ENCODE peak calls at places on chromosomes 5 and 9, in seven cellular contexts. M is OCI-LY7; A is effector memory CD4-positive, alpha-beta T cell; D is psoas muscle; N is PC-9; B is iPS DF 6.9; W is heart right ventricle. Q is an unnamed sample.

GRCh38 chr9:28820741-28821140 is 1247.5 kb upstream of the C9orf72 start:
- DNase-seq in W (no peak), B (peak), N (no peak), A (no peak), M (no peak), D (no peak), Q (no peak)

GRCh38 chr5:168269950-168270349 is 21.5 kb upstream of the WWC1 start:
- DNase-seq in M (no peak), B (no peak), A (no peak), D (no peak), W (no peak), N (peak), Q (no peak)

GRCh38 chr9:113930384-113930783 is 54.3 kb downstream of the ZNF618 start:
- DNase-seq in B (no peak), N (no peak), A (no peak), W (no peak), D (no peak), M (no peak), Q (no peak)

GRCh38 chr5:126998895-126999570 is 31.3 kb downstream of the MARCHF3 start:
- DNase-seq in B (no peak), M (no peak), D (no peak), A (no peak), W (no peak), N (no peak), Q (no peak)

GRCh38 chr5:106269252-106269843 is 1401.4 kb downstream of the EFNA5 start:
- DNase-seq in B (no peak), D (no peak), W (no peak), M (peak), A (no peak), N (no peak), Q (no peak)

GRCh38 chr5:10913846-10914245 is 152.8 kb upstream of the DAP start:
- DNase-seq in N (no peak), W (no peak), A (no peak), B (no peak), M (no peak), D (no peak), Q (peak)

GRCh38 chr5:21398511-21398910 is 1410.5 kb upstream of the CDH18 start:
- DNase-seq in D (no peak), A (no peak), W (no peak), M (no peak), N (no peak), B (no peak), Q (no peak)

GRCh38 chr5:143140492-143141231 is 262.8 kb downstream of the NR3C1 start:
- DNase-seq in B (no peak), A (no peak), N (no peak), D (no peak), W (no peak), M (no peak), Q (no peak)

GRCh38 chr9:72149231-72149975 is at the start of gene GDA:
- DNase-seq in N (peak), W (no peak), M (no peak), D (no peak), A (no peak), B (peak), Q (no peak)

GRCh38 chr5:43010956-43011355 is 29.2 kb downstream of the ANXA2R start:
- DNase-seq in D (no peak), N (no peak), W (no peak), A (no peak), B (no peak), M (no peak), Q (no peak)

GRCh38 chr5:95643152-95643551 is 3.4 kb upstream of the RFESD start:
- DNase-seq in N (no peak), M (no peak), W (no peak), B (no peak), A (no peak), D (no peak), Q (no peak)

GRCh38 chr5:142602720-142603245 is 83.1 kb downstream of the FGF1 start:
- DNase-seq in D (no peak), M (no peak), A (no peak), B (no peak), W (no peak), N (no peak), Q (no peak)

GRCh38 chr9:113979713-113980086 is 98.4 kb downstream of the AMBP start:
- DNase-seq in M (no peak), D (no peak), B (no peak), W (no peak), N (no peak), A (no peak), Q (no peak)

GRCh38 chr5:24232929-24233328 is 411.8 kb downstream of the CDH10 start:
- DNase-seq in M (peak), A (no peak), N (no peak), D (no peak), B (no peak), W (no peak), Q (no peak)

GRCh38 chr9:115989816-115990215 is 163.8 kb upstream of the PAPPA start:
- DNase-seq in D (no peak), B (no peak), M (no peak), W (no peak), N (no peak), A (no peak), Q (no peak)

GRCh38 chr9:113454914-113455761 is 8.4 kb upstream of the RGS3 start:
- DNase-seq in B (no peak), A (no peak), M (peak), W (no peak), D (peak), N (peak), Q (no peak)

GRCh38 chr5:65480306-65480865 is 1.3 kb downstream of the ADAMTS6 start:
- DNase-seq in D (peak), A (no peak), M (peak), N (peak), W (peak), B (no peak), Q (no peak)

GRCh38 chr9:95344735-95345134 is 27.2 kb upstream of the FANCC start:
- DNase-seq in W (no peak), A (no peak), M (no peak), N (no peak), D (no peak), B (no peak), Q (no peak)

GRCh38 chr9:114652776-114653555 is 4.6 kb downstream of the TEX53 start:
- DNase-seq in D (no peak), N (no peak), M (no peak), B (no peak), W (no peak), A (no peak), Q (no peak)

GRCh38 chr5:15234366-15234765 is 265.6 kb upstream of the FBXL7 start:
- DNase-seq in D (no peak), A (no peak), M (no peak), W (no peak), N (no peak), B (peak), Q (no peak)

GRCh38 chr5:77645995-77646639 is 7.6 kb upstream of the OTP start:
- DNase-seq in N (no peak), W (no peak), A (no peak), B (no peak), M (no peak), D (no peak), Q (no peak)

GRCh38 chr5:132778129-132778528 is 1.1 kb upstream of the SEPTIN8 start:
- DNase-seq in N (no peak), D (no peak), A (no peak), W (no peak), M (no peak), B (no peak), Q (no peak)

GRCh38 chr5:129460951-129461815 is 1.1 kb downstream of the ADAMTS19 start:
- DNase-seq in D (peak), W (peak), A (no peak), B (no peak), M (no peak), N (peak), Q (peak)

GRCh38 chr5:73325546-73325945 is 123.0 kb downstream of the FOXD1 start:
- DNase-seq in W (no peak), D (no peak), N (no peak), M (no peak), A (no peak), B (no peak), Q (no peak)

GRCh38 chr5:374631-375335 is 53.3 kb downstream of the AHRR start:
- DNase-seq in W (no peak), D (no peak), M (no peak), B (no peak), A (no peak), N (no peak), Q (peak)

GRCh38 chr9:84293001-84293798 is 47.4 kb downstream of the SLC28A3 start:
- DNase-seq in W (no peak), D (no peak), M (no peak), B (no peak), A (no peak), N (no peak), Q (peak)

GRCh38 chr5:54876-55569 is 36.9 kb upstream of the PLEKHG4B start:
- DNase-seq in B (no peak), W (no peak), D (no peak), M (no peak), A (no peak), N (no peak), Q (no peak)

GRCh38 chr9:7980691-7981289 is 181.2 kb upstream of the DMAC1 start:
- DNase-seq in B (no peak), D (no peak), M (no peak), A (no peak), W (no peak), N (no peak), Q (no peak)

GRCh38 chr5:801472-801871 is 16.9 kb upstream of the ZDHHC11B start:
- DNase-seq in A (no peak), N (no peak), D (no peak), B (no peak), M (no peak), W (no peak), Q (no peak)

GRCh38 chr5:124951676-124952075 is 205.2 kb upstream of the ZNF608 start:
- DNase-seq in N (no peak), M (peak), A (no peak), D (no peak), W (no peak), B (no peak), Q (no peak)

GRCh38 chr9:134379774-134380431 is 53.6 kb downstream of the RXRA start:
- DNase-seq in A (no peak), N (peak), B (no peak), D (peak), M (no peak), W (no peak), Q (no peak)

GRCh38 chr9:135714242-135715055 is 12.5 kb downstream of the KCNT1 start:
- DNase-seq in W (no peak), B (no peak), A (no peak), M (no peak), D (no peak), N (no peak), Q (no peak)

GRCh38 chr9:135009051-135009560 is 78.4 kb upstream of the OLFM1 start:
- DNase-seq in W (no peak), B (no peak), N (no peak), M (no peak), A (no peak), D (no peak), Q (no peak)

GRCh38 chr5:176658817-176659216 is 11.5 kb downstream of the TSPAN17 start:
- DNase-seq in M (no peak), W (no peak), D (no peak), N (no peak), B (no peak), A (no peak), Q (no peak)

GRCh38 chr5:111859031-111859430 is 102.0 kb upstream of the NREP start:
- DNase-seq in M (no peak), W (no peak), D (no peak), B (no peak), N (no peak), A (no peak), Q (no peak)

GRCh38 chr9:17063535-17064135 is 71.2 kb upstream of the CNTLN start:
- DNase-seq in N (peak), M (peak), A (no peak), B (peak), W (no peak), D (no peak), Q (peak)

GRCh38 chr5:133924221-133924920 is 44.1 kb downstream of the C5orf15 start:
- DNase-seq in W (no peak), D (no peak), N (no peak), A (no peak), B (no peak), M (peak), Q (no peak)

GRCh38 chr9:107772988-107773387 is 283.4 kb upstream of the KLF4 start:
- DNase-seq in A (no peak), B (no peak), W (no peak), N (no peak), D (no peak), M (no peak), Q (no peak)

DNA sequence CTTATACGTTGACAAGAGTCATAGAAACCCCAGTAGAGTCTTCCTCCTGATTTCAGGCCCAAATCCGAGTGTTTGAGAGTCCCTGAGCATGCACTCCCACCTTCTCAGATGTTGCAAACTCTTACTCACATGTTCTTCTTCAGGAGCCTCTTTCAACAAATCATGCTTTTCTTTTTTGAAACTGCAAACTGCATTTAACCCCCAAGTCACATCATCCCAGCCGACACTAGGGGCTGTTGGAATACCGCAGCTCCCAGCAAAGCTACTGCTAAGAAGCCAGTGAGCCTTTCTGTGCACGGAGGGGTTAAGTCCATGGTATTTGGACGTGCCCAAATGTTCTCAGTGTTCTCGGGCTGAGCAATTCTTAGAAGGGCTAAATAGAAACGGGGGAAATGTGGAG is 282.9 kb downstream of the NFIB start:
- DNase-seq in A (no peak), B (peak), M (no peak), N (no peak), D (no peak), W (peak), Q (no peak)
- H3K27ac ChIP-seq in A (no peak), B (no peak), M (no peak), N (peak), D (peak), W (peak), Q (no peak)

GRCh38 chr5:68542207-68542606 is 326.7 kb downstream of the PIK3R1 start:
- DNase-seq in W (no peak), A (no peak), M (no peak), B (no peak), N (no peak), D (no peak), Q (no peak)

GRCh38 chr5:68545636-68546325 is 330.2 kb downstream of the PIK3R1 start:
- DNase-seq in W (no peak), M (no peak), A (no peak), N (no peak), B (no peak), D (no peak), Q (no peak)

GRCh38 chr5:68543212-68543611 is 327.7 kb downstream of the PIK3R1 start:
- DNase-seq in M (no peak), D (no peak), A (no peak), W (no peak), N (no peak), B (no peak), Q (no peak)

GRCh38 chr5:68544656-68545565 is 329.4 kb downstream of the PIK3R1 start:
- DNase-seq in B (no peak), W (no peak), N (no peak), M (no peak), D (no peak), A (no peak), Q (no peak)

DNA sequence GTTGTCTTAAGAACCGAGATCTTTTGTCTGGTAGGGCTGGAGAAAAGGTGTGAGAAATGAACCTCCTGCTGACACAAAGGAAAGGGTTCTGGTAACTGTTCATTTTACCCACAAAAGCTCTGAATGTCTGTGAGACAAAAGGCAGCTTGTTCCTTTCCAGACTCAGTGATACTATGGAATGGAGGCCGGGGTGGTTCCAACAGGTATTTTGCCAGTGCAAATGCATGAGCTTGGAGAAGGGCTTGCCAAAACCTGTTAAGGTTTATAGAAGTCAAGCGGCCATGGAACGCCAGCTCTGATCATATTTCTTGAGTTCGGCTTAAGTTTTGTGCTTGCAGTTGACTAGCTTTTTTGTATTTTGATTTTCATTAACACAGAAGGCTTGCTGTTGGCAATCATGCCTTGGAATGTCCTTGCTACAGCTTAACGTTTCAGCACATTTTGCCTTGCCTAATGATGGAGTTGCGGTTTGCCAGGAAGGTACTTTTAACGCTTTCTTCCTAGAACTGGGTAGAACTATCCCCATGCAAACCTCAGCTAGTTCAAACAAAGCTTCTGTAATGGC is 328.6 kb downstream of the PIK3R1 start:
- DNase-seq in D (no peak), M (no peak), W (no peak), B (no peak), N (no peak), A (no peak), Q (no peak)
- H3K27ac ChIP-seq in D (no peak), M (no peak), W (no peak), B (no peak), N (no peak), A (no peak), Q (no peak)

GRCh38 chr5:33438996-33439395 is 1.8 kb upstream of the TARS1 start:
- DNase-seq in N (no peak), M (no peak), B (no peak), D (no peak), W (no peak), A (no peak), Q (no peak)
- H3K27ac ChIP-seq in N (no peak), M (no peak), B (no peak), D (no peak), W (no peak), A (no peak), Q (no peak)

GRCh38 chr9:88202321-88202720 is 64.0 kb upstream of the SPATA31C2 start:
- DNase-seq in N (no peak), D (no peak), W (no peak), B (no peak), M (no peak), A (no peak), Q (no peak)

GRCh38 chr9:88197781-88198345 is 59.6 kb upstream of the SPATA31C2 start:
- DNase-seq in W (no peak), A (no peak), B (no peak), D (no peak), M (no peak), N (peak), Q (no peak)

GRCh38 chr9:88197016-88197415 is 58.7 kb upstream of the SPATA31C2 start:
- DNase-seq in W (no peak), A (no peak), B (no peak), D (no peak), N (peak), M (no peak), Q (no peak)

GRCh38 chr9:88196456-88196855 is 58.2 kb upstream of the SPATA31C2 start:
- DNase-seq in D (no peak), B (no peak), N (peak), M (no peak), A (no peak), W (no peak), Q (no peak)

GRCh38 chr9:88198346-88198807 is 60.1 kb upstream of the SPATA31C2 start:
- DNase-seq in M (peak), W (no peak), B (no peak), N (no peak), D (no peak), A (no peak), Q (no peak)
- H3K27ac ChIP-seq in M (no peak), W (no peak), B (no peak), N (peak), D (no peak), A (no peak), Q (no peak)

DNA sequence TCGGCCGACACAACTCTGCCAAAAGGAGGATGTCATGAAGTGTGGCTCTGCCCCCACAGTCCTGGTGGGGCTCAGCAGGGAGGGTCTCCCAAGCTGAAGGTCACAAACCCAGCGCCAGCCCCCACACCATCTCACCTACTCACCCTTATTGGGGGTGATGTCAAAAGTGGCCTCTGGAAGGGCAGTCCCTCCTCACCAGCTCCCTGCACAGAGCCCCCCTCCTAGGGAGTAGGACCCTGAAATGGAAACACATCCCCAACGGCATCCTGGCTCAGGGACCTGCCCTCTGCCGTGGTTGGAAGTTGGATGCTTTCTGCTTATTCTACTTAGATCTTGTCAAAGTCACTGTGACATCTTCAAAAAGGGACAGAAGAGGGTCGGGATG is 89.5 kb downstream of the NSUN2 start:
- DNase-seq in M (no peak), W (no peak), N (no peak), B (no peak), A (no peak), D (no peak), Q (no peak)
- H3K27ac ChIP-seq in M (no peak), W (no peak), N (no peak), B (no peak), A (no peak), D (no peak), Q (no peak)

DNA sequence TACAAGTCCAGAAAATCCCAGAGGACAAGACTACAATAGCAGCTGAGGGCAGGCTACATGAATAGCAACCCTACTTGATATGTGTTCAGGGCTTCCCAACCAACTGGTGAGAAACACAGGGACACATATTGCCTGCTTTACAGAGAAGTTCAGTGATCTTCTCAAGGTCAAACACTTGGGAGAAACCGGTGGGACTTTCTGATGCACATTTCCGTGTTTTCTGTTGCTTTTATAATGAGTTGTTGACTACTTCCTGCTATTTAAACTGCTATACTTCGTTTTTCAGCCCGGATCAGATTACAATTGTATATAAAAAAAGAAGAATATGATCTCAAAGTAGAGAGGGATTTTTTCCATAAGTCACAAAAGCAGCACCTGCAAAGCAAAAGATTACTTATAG is 175.1 kb downstream of the SNX18 start:
- DNase-seq in N (no peak), D (no peak), M (no peak), A (no peak), B (no peak), W (no peak), Q (no peak)
- H3K27ac ChIP-seq in N (no peak), D (no peak), M (no peak), A (no peak), B (no peak), W (no peak), Q (no peak)